ENCODE peak calls at places on chromosomes 16 and 17, in ten cellular contexts. S is CD4-positive, alpha-beta T cell; A is stomach; P is Peyer's patch; K is retinal pigment epithelial cell; N is choroid plexus epithelial cell; O is GM06990; Q is heart left ventricle; F is OCI-LY7; J is lung. B is an unnamed sample.

GRCh38 chr17:21353326-21354010 is 22.7 kb upstream of the KCNJ12 start:
- DNase-seq in S (no peak), A (no peak), P (peak; percentile 33), K (no peak), N (no peak), O (no peak), Q (peak; percentile 37), F (no peak), J (no peak), B (no peak)

GRCh38 chr16:12027091-12027490 is 50.6 kb downstream of the SNX29 start:
- DNase-seq in S (no peak), A (no peak), P (no peak), K (no peak), N (no peak), O (peak; percentile 29), Q (no peak), F (peak; percentile 18), J (no peak), B (no peak)

GRCh38 chr16:66391726-66392670 is 25.5 kb downstream of the CDH5 start:
- DNase-seq in S (no peak), A (no peak), P (no peak), K (no peak), N (no peak), O (no peak), Q (no peak), F (no peak), J (no peak), B (no peak)

GRCh38 chr16:86355538-86355937 is 154.8 kb upstream of the FOXF1 start:
- DNase-seq in S (no peak), A (no peak), P (no peak), K (no peak), N (peak; percentile 34), O (no peak), Q (no peak), F (no peak), J (no peak), B (no peak)

GRCh38 chr16:49588729-49589384 is 215.3 kb downstream of the C16orf78 start:
- DNase-seq in S (no peak), A (peak; percentile 17), P (no peak), K (no peak), N (peak; percentile 81), O (no peak), Q (no peak), F (no peak), J (no peak), B (no peak)

GRCh38 chr17:66843606-66844005 is 8.7 kb downstream of the CACNG5 start:
- DNase-seq in S (no peak), A (no peak), P (no peak), K (no peak), N (no peak), O (no peak), Q (no peak), F (no peak), J (no peak), B (no peak)

GRCh38 chr17:4900231-4901107 is 1.1 kb downstream of the C17orf107 start:
- DNase-seq in S (peak; percentile 61), A (peak; percentile 51), P (no peak), K (no peak), N (no peak), O (peak; percentile 66), Q (no peak), F (peak; percentile 14), J (no peak), B (peak; percentile 15)

GRCh38 chr17:8152112-8152775 is at the start of gene PER1:
- DNase-seq in S (peak; percentile 76), A (peak; percentile 97), P (peak; percentile 97), K (peak; percentile 92), N (peak; percentile 99), O (peak; percentile 91), Q (peak; percentile 99), F (peak; percentile 89), J (peak; percentile 98), B (peak; percentile 77)

GRCh38 chr16:17802566-17802965 is 331.8 kb upstream of the XYLT1 start:
- DNase-seq in S (no peak), A (no peak), P (no peak), K (no peak), N (no peak), O (no peak), Q (no peak), F (no peak), J (no peak), B (no peak)

GRCh38 chr17:69506489-69506888 is 92.0 kb downstream of the MAP2K6 start:
- DNase-seq in S (no peak), A (no peak), P (no peak), K (no peak), N (peak; percentile 43), O (no peak), Q (no peak), F (peak; percentile 50), J (no peak), B (no peak)
- TF ChIP-seq CTCF in S (peak; percentile 22), A (no peak), P (no peak), K (peak; percentile 44), N (peak; percentile 53), O (peak; percentile 17), Q (no peak), F (peak; percentile 72), J (no peak), B (peak; percentile 38)

GRCh38 chr17:18240449-18240848 is 15.0 kb downstream of the LLGL1 start:
- DNase-seq in S (no peak), A (no peak), P (no peak), K (no peak), N (no peak), O (no peak), Q (no peak), F (no peak), J (no peak), B (no peak)

GRCh38 chr17:18237461-18237860 is 12.0 kb downstream of the LLGL1 start:
- DNase-seq in S (no peak), A (no peak), P (no peak), K (no peak), N (no peak), O (no peak), Q (no peak), F (no peak), J (no peak), B (no peak)

GRCh38 chr17:18238299-18238698 is 12.9 kb downstream of the LLGL1 start:
- DNase-seq in S (no peak), A (no peak), P (no peak), K (no peak), N (no peak), O (no peak), Q (no peak), F (no peak), J (no peak), B (no peak)

GRCh38 chr17:18245038-18245776 is 13.3 kb downstream of the FLII start:
- DNase-seq in S (no peak), A (no peak), P (no peak), K (no peak), N (no peak), O (no peak), Q (no peak), F (no peak), J (no peak), B (no peak)

DNA sequence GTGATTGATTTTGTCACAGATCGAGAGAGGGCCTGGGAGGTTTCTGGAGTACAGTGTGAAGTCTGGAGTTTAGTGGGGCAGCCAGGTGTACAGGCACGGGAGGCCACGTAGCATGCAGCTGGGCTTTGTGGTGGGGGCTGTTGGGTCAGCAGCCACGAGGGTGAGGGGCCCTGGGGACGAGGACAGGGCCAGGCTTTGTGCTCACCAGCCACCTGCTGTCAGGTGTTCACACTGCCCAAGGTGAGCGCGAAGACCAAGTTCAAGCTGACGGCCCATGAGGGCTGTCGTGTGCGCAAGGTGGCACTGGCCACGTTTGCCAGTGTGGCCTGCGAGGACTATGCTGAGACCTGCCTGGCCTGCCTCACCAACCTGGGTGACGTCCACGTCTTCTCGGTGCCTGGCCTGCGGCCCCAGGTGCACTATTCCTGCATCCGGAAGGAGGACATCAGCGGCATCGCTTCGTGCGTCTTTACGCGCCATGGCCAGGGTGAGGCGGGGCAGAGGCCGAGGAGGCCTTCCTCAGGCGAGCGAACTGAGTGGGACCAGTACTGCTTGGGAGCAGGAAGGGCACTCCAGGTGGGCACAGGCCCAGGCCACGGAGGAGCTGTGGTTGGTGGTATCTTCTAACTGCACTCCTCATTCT is 15.9 kb downstream of the LLGL1 start:
- DNase-seq in S (no peak), A (no peak), P (no peak), K (no peak), N (no peak), O (no peak), Q (no peak), F (no peak), J (no peak), B (no peak)
- TF ChIP-seq CTCF in S (no peak), A (no peak), P (no peak), K (no peak), N (no peak), O (no peak), Q (no peak), F (no peak), J (no peak), B (no peak)

DNA sequence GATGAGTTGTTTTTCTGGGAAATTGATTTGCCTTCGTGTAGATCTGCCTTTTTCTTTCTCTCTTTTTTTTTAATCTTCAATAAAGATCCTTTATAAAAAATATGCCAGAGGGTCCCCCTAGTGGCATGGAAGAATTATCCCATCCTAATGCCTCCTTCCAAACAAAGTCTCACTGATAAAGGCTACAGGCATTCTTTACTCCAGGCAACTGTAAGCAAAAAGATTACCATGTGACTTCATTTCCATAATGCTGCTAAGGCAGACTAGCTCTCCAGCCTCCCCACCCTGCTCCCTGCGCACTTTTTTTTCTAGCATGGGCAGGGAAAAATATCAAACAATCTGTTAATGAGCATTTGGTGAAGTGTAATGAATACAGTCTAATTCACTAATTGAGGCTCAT is 220.2 kb upstream of the CDH8 start:
- DNase-seq in S (no peak), A (no peak), P (no peak), K (peak; percentile 39), N (peak; percentile 0), O (no peak), Q (no peak), F (no peak), J (no peak), B (no peak)
- TF ChIP-seq CTCF in S (no peak), A (no peak), P (no peak), K (peak; percentile 70), N (no peak), O (no peak), Q (no peak), F (peak; percentile 68), J (no peak), B (no peak)

GRCh38 chr17:58538801-58539410 is 24.5 kb upstream of the MTMR4 start:
- DNase-seq in S (no peak), A (no peak), P (no peak), K (no peak), N (no peak), O (no peak), Q (no peak), F (no peak), J (no peak), B (no peak)

GRCh38 chr17:58536541-58536940 is 22.1 kb upstream of the MTMR4 start:
- DNase-seq in S (no peak), A (no peak), P (no peak), K (no peak), N (no peak), O (no peak), Q (no peak), F (no peak), J (no peak), B (no peak)

GRCh38 chr17:58535431-58535830 is 21.0 kb upstream of the MTMR4 start:
- DNase-seq in S (no peak), A (no peak), P (no peak), K (no peak), N (peak; percentile 29), O (no peak), Q (no peak), F (no peak), J (no peak), B (no peak)

GRCh38 chr17:58534901-58535421 is 20.5 kb upstream of the MTMR4 start:
- DNase-seq in S (no peak), A (no peak), P (no peak), K (no peak), N (peak; percentile 72), O (no peak), Q (no peak), F (no peak), J (no peak), B (no peak)

GRCh38 chr17:58537266-58537665 is 22.8 kb upstream of the MTMR4 start:
- DNase-seq in S (no peak), A (no peak), P (no peak), K (no peak), N (no peak), O (no peak), Q (no peak), F (no peak), J (no peak), B (no peak)
- TF ChIP-seq CTCF in S (no peak), A (no peak), P (no peak), K (no peak), N (no peak), O (no peak), Q (no peak), F (no peak), J (no peak), B (no peak)

B was measured in GM12864.